ENCODE peak calls at places on chromosomes 1 and 21, in seven cellular contexts. One of them, this sample, is unnamed. For H3K9me3, the result is how much of the 10 kb centered on the place peaks cover.

GRCh38 chr1:172269644-172270043 is 150.8 kb upstream of the C1orf105 start:
- DNase-seq in breast epithelium: no peak
- DNase-seq in cardiac muscle cell: peak
- DNase-seq in CD4-positive, alpha-beta memory T cell: no peak
- DNase-seq in endodermal cell: no peak
- DNase-seq in colonic mucosa: no peak
- DNase-seq in NT2/D1: no peak
- DNase-seq in this sample: no peak

GRCh38 chr1:39435597-39435996 is 55.8 kb upstream of the BMP8A start:
- DNase-seq in breast epithelium: no peak
- DNase-seq in cardiac muscle cell: no peak
- DNase-seq in CD4-positive, alpha-beta memory T cell: no peak
- DNase-seq in endodermal cell: no peak
- DNase-seq in colonic mucosa: no peak
- DNase-seq in NT2/D1: no peak
- DNase-seq in this sample: no peak

GRCh38 chr1:220448217-220448616 is 79.7 kb upstream of the MARK1 start:
- DNase-seq in breast epithelium: no peak
- DNase-seq in cardiac muscle cell: no peak
- DNase-seq in CD4-positive, alpha-beta memory T cell: no peak
- DNase-seq in endodermal cell: no peak
- DNase-seq in colonic mucosa: no peak
- DNase-seq in NT2/D1: no peak
- DNase-seq in this sample: no peak

GRCh38 chr1:117627562-117628165 is 21.8 kb downstream of the TENT5C start:
- DNase-seq in breast epithelium: no peak
- DNase-seq in cardiac muscle cell: no peak
- DNase-seq in CD4-positive, alpha-beta memory T cell: no peak
- DNase-seq in endodermal cell: no peak
- DNase-seq in colonic mucosa: no peak
- DNase-seq in NT2/D1: no peak
- DNase-seq in this sample: no peak

GRCh38 chr1:78570539-78570938 is 49.7 kb upstream of the IFI44L start:
- DNase-seq in breast epithelium: no peak
- DNase-seq in cardiac muscle cell: peak
- DNase-seq in CD4-positive, alpha-beta memory T cell: no peak
- DNase-seq in endodermal cell: no peak
- DNase-seq in colonic mucosa: no peak
- DNase-seq in NT2/D1: peak
- DNase-seq in this sample: no peak

GRCh38 chr1:115545791-115546733 is 95.7 kb upstream of the VANGL1 start:
- DNase-seq in breast epithelium: peak
- DNase-seq in cardiac muscle cell: peak
- DNase-seq in CD4-positive, alpha-beta memory T cell: no peak
- DNase-seq in endodermal cell: peak
- DNase-seq in colonic mucosa: peak
- DNase-seq in NT2/D1: peak
- DNase-seq in this sample: no peak

GRCh38 chr1:63537940-63538339 is 14.6 kb downstream of the EFCAB7 start:
- DNase-seq in breast epithelium: no peak
- DNase-seq in cardiac muscle cell: peak
- DNase-seq in CD4-positive, alpha-beta memory T cell: peak
- DNase-seq in endodermal cell: no peak
- DNase-seq in colonic mucosa: no peak
- DNase-seq in NT2/D1: no peak
- DNase-seq in this sample: no peak

GRCh38 chr1:220655509-220655908 is 34.7 kb upstream of the C1orf115 start:
- DNase-seq in breast epithelium: no peak
- DNase-seq in cardiac muscle cell: no peak
- DNase-seq in CD4-positive, alpha-beta memory T cell: no peak
- DNase-seq in endodermal cell: no peak
- DNase-seq in colonic mucosa: no peak
- DNase-seq in NT2/D1: no peak
- DNase-seq in this sample: no peak

GRCh38 chr1:6026095-6026809 is 19.4 kb upstream of the KCNAB2 start:
- DNase-seq in breast epithelium: peak
- DNase-seq in cardiac muscle cell: peak
- DNase-seq in CD4-positive, alpha-beta memory T cell: peak
- DNase-seq in endodermal cell: peak
- DNase-seq in colonic mucosa: peak
- DNase-seq in NT2/D1: no peak
- DNase-seq in this sample: peak

GRCh38 chr1:247854899-247855545 is 2.0 kb upstream of the TRIM58 start:
- DNase-seq in breast epithelium: no peak
- DNase-seq in cardiac muscle cell: no peak
- DNase-seq in CD4-positive, alpha-beta memory T cell: no peak
- DNase-seq in endodermal cell: no peak
- DNase-seq in colonic mucosa: no peak
- DNase-seq in NT2/D1: no peak
- DNase-seq in this sample: no peak

GRCh38 chr1:224211262-224211962 is 28.4 kb downstream of the DEGS1 start:
- DNase-seq in breast epithelium: no peak
- DNase-seq in cardiac muscle cell: peak
- DNase-seq in CD4-positive, alpha-beta memory T cell: no peak
- DNase-seq in endodermal cell: no peak
- DNase-seq in colonic mucosa: peak
- DNase-seq in NT2/D1: no peak
- DNase-seq in this sample: no peak

GRCh38 chr1:62371375-62371774 is 52.1 kb upstream of the KANK4 start:
- DNase-seq in breast epithelium: no peak
- DNase-seq in cardiac muscle cell: no peak
- DNase-seq in CD4-positive, alpha-beta memory T cell: no peak
- DNase-seq in endodermal cell: no peak
- DNase-seq in colonic mucosa: no peak
- DNase-seq in NT2/D1: no peak
- DNase-seq in this sample: no peak

GRCh38 chr1:182890927-182891610 is 51.9 kb downstream of the DHX9 start:
- DNase-seq in breast epithelium: no peak
- DNase-seq in cardiac muscle cell: no peak
- DNase-seq in CD4-positive, alpha-beta memory T cell: no peak
- DNase-seq in endodermal cell: peak
- DNase-seq in colonic mucosa: no peak
- DNase-seq in NT2/D1: no peak
- DNase-seq in this sample: no peak

GRCh38 chr1:102550729-102551384 is 554.1 kb upstream of the OLFM3 start:
- DNase-seq in breast epithelium: no peak
- DNase-seq in cardiac muscle cell: peak
- DNase-seq in CD4-positive, alpha-beta memory T cell: no peak
- DNase-seq in endodermal cell: peak
- DNase-seq in colonic mucosa: no peak
- DNase-seq in NT2/D1: peak
- DNase-seq in this sample: no peak

GRCh38 chr1:93029317-93029716 is 49.8 kb upstream of the MTF2 start:
- DNase-seq in breast epithelium: no peak
- DNase-seq in cardiac muscle cell: no peak
- DNase-seq in CD4-positive, alpha-beta memory T cell: peak
- DNase-seq in endodermal cell: no peak
- DNase-seq in colonic mucosa: no peak
- DNase-seq in NT2/D1: no peak
- DNase-seq in this sample: no peak

DNA sequence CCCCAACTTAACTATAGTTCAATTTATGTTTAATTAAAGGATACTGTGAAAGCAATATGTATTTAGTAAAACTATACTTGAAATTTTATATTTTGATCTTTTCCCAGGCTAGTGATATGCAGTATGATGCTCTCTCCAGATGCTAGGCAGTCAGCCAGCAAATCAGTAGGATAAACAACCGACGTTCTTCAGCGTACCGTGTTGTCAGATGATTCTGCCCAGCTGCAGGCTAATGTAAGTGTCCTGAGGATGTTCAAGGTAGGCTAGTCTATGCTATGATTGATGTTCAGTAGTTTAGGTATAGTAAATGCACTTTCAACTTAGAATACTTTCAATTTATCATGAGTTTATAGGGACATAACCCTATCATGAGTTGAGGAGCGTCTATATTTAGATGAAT is 762.6 kb downstream of the MRPL39 start:
- DNase-seq in breast epithelium: no peak
- DNase-seq in cardiac muscle cell: no peak
- DNase-seq in CD4-positive, alpha-beta memory T cell: no peak
- DNase-seq in endodermal cell: no peak
- DNase-seq in colonic mucosa: no peak
- DNase-seq in NT2/D1: no peak
- DNase-seq in this sample: no peak
- H3K9me3 ChIP-seq in breast epithelium: under half
- H3K9me3 ChIP-seq in cardiac muscle cell: under half
- H3K9me3 ChIP-seq in CD4-positive, alpha-beta memory T cell: under half
- H3K9me3 ChIP-seq in endodermal cell: under half
- H3K9me3 ChIP-seq in colonic mucosa: under half
- H3K9me3 ChIP-seq in NT2/D1: under half
- H3K9me3 ChIP-seq in this sample: under half

DNA sequence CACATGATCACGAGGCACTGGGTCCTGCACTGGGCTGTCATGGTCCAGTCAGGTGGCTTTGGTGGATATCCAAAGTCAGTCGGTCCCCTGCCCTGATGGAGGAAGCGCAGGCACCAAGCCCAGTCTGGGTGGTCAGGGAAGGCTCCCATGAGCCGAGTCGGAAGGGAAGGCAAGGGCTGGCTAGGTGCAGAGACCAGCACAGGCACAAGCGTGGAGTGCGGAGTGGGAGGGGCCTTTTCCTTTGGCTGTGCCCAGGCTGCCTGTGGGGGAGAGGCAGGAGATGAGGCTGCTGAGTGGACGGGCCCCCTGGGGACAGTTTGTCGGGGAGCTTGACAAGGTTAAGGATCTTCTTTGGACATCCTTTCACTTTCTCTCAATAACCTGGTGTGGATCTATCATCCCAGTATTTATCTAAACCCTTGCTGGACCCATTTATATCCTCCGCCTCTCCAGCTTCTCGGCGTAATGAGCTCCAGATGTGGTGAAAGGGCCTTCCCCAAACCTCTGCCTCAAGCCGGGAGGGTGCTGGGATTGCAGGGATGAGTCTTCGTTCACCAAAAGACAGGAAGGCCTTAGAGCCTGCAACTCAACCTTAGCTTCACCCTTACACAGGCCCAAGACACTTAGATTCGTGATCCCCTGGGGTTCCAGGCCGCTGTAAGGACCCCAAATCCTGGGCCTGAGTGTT is 42.9 kb downstream of the EPHB2 start:
- DNase-seq in breast epithelium: no peak
- DNase-seq in cardiac muscle cell: peak
- DNase-seq in CD4-positive, alpha-beta memory T cell: no peak
- DNase-seq in endodermal cell: no peak
- DNase-seq in colonic mucosa: no peak
- DNase-seq in NT2/D1: no peak
- DNase-seq in this sample: no peak
- H3K4me3 ChIP-seq in breast epithelium: peak
- H3K4me3 ChIP-seq in cardiac muscle cell: no peak
- H3K4me3 ChIP-seq in CD4-positive, alpha-beta memory T cell: no peak
- H3K4me3 ChIP-seq in endodermal cell: no peak
- H3K4me3 ChIP-seq in colonic mucosa: no peak
- H3K4me3 ChIP-seq in NT2/D1: no peak
- H3K4me3 ChIP-seq in this sample: no peak

GRCh38 chr1:66493731-66494130 is 40.2 kb upstream of the SGIP1 start:
- DNase-seq in breast epithelium: no peak
- DNase-seq in cardiac muscle cell: no peak
- DNase-seq in CD4-positive, alpha-beta memory T cell: no peak
- DNase-seq in endodermal cell: no peak
- DNase-seq in colonic mucosa: no peak
- DNase-seq in NT2/D1: no peak
- DNase-seq in this sample: no peak

GRCh38 chr1:66495490-66495889 is 38.5 kb upstream of the SGIP1 start:
- DNase-seq in breast epithelium: no peak
- DNase-seq in cardiac muscle cell: no peak
- DNase-seq in CD4-positive, alpha-beta memory T cell: no peak
- DNase-seq in endodermal cell: no peak
- DNase-seq in colonic mucosa: no peak
- DNase-seq in NT2/D1: no peak
- DNase-seq in this sample: no peak

GRCh38 chr1:66494488-66494887 is 39.5 kb upstream of the SGIP1 start:
- DNase-seq in breast epithelium: no peak
- DNase-seq in cardiac muscle cell: no peak
- DNase-seq in CD4-positive, alpha-beta memory T cell: no peak
- DNase-seq in endodermal cell: no peak
- DNase-seq in colonic mucosa: no peak
- DNase-seq in NT2/D1: no peak
- DNase-seq in this sample: no peak

GRCh38 chr1:66502084-66502483 is 31.9 kb upstream of the SGIP1 start:
- DNase-seq in breast epithelium: no peak
- DNase-seq in cardiac muscle cell: no peak
- DNase-seq in CD4-positive, alpha-beta memory T cell: no peak
- DNase-seq in endodermal cell: no peak
- DNase-seq in colonic mucosa: no peak
- DNase-seq in NT2/D1: no peak
- DNase-seq in this sample: no peak

GRCh38 chr1:66497910-66498309 is 36.0 kb upstream of the SGIP1 start:
- DNase-seq in breast epithelium: no peak
- DNase-seq in cardiac muscle cell: no peak
- DNase-seq in CD4-positive, alpha-beta memory T cell: no peak
- DNase-seq in endodermal cell: no peak
- DNase-seq in colonic mucosa: no peak
- DNase-seq in NT2/D1: no peak
- DNase-seq in this sample: no peak
- H3K9me3 ChIP-seq in breast epithelium: under half
- H3K9me3 ChIP-seq in cardiac muscle cell: under half
- H3K9me3 ChIP-seq in CD4-positive, alpha-beta memory T cell: under half
- H3K9me3 ChIP-seq in endodermal cell: under half
- H3K9me3 ChIP-seq in colonic mucosa: under half
- H3K9me3 ChIP-seq in NT2/D1: under half
- H3K9me3 ChIP-seq in this sample: under half

DNA sequence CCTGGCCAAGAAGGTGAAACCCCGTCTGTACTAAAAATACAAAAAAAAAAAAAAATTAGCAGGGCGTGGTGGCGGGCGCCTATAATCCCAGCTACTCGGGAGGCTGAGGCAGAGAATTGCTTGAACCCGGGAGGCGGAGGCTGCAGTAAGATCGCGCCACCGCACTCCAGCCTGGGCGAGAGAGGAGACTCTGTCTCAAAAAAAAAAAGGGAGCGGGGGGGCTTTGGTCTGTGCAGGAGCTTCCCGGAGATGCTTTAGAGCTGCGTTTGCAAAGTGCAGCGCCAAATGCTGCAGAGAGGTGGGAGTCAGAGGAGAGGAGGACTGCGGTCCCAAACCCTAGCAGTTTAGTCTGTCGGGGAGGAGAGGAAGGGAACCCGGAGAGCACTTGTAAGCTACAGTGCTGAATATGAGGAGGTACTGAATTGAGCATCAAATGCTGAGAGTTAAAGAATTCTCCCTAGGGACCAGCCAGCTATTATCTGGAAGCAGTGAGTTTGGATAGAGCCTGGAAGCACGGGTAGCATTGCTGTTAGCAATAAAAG is 569 bp downstream of the FALEC start:
- DNase-seq in breast epithelium: no peak
- DNase-seq in cardiac muscle cell: peak
- DNase-seq in CD4-positive, alpha-beta memory T cell: no peak
- DNase-seq in endodermal cell: peak
- DNase-seq in colonic mucosa: no peak
- DNase-seq in NT2/D1: no peak
- DNase-seq in this sample: no peak
- H3K4me3 ChIP-seq in breast epithelium: peak
- H3K4me3 ChIP-seq in cardiac muscle cell: peak
- H3K4me3 ChIP-seq in CD4-positive, alpha-beta memory T cell: no peak
- H3K4me3 ChIP-seq in endodermal cell: peak
- H3K4me3 ChIP-seq in colonic mucosa: peak
- H3K4me3 ChIP-seq in NT2/D1: peak
- H3K4me3 ChIP-seq in this sample: peak